ENCODE peak calls at places on chromosomes 7 and 10, in four cellular contexts. One of them, this sample, is unnamed.

GRCh38 chr7:133053321-133053891 is 28.5 kb downstream of the CHCHD3 start:
- DNase-seq in PC-9: no peak
- DNase-seq in HCT116: no peak
- DNase-seq in GM23338: no peak
- DNase-seq in this sample: no peak

GRCh38 chr7:28301148-28301641 is 111.1 kb upstream of the CREB5 start:
- DNase-seq in PC-9: no peak
- DNase-seq in HCT116: no peak
- DNase-seq in GM23338: no peak
- DNase-seq in this sample: no peak

GRCh38 chr10:102229810-102230263 is 3.7 kb downstream of the ELOVL3 start:
- DNase-seq in HCT116: peak
- DNase-seq in GM23338: peak
- DNase-seq in PC-9: peak
- DNase-seq in this sample: peak

GRCh38 chr10:110822708-110823291 is 48.9 kb upstream of the PDCD4 start:
- DNase-seq in PC-9: no peak
- DNase-seq in GM23338: peak
- DNase-seq in HCT116: no peak
- DNase-seq in this sample: no peak

GRCh38 chr7:134546903-134547737 is 1.8 kb upstream of the AKR1B15 start:
- DNase-seq in GM23338: peak
- DNase-seq in PC-9: no peak
- DNase-seq in HCT116: peak
- DNase-seq in this sample: peak

GRCh38 chr7:103446046-103446520 is at the start of gene SLC26A5:
- DNase-seq in PC-9: no peak
- DNase-seq in HCT116: no peak
- DNase-seq in GM23338: peak
- DNase-seq in this sample: no peak

GRCh38 chr10:129513312-129513711 is 46.3 kb downstream of the MGMT start:
- DNase-seq in HCT116: no peak
- DNase-seq in PC-9: no peak
- DNase-seq in GM23338: peak
- DNase-seq in this sample: no peak

GRCh38 chr10:58588673-58589265 is 76.1 kb downstream of the BICC1 start:
- DNase-seq in PC-9: no peak
- DNase-seq in GM23338: peak
- DNase-seq in HCT116: no peak
- DNase-seq in this sample: no peak

GRCh38 chr7:111132833-111133232 is 41.9 kb downstream of the LRRN3 start:
- DNase-seq in PC-9: no peak
- DNase-seq in HCT116: peak
- DNase-seq in GM23338: no peak
- DNase-seq in this sample: no peak

GRCh38 chr7:140212100-140212881 is 35.5 kb upstream of the KDM7A start:
- DNase-seq in PC-9: no peak
- DNase-seq in GM23338: no peak
- DNase-seq in HCT116: no peak
- DNase-seq in this sample: no peak

GRCh38 chr7:156984209-156984891 is 26.1 kb downstream of the MNX1 start:
- DNase-seq in PC-9: no peak
- DNase-seq in GM23338: no peak
- DNase-seq in HCT116: no peak
- DNase-seq in this sample: no peak

GRCh38 chr7:100902638-100903037 is 7.0 kb upstream of the ACHE start:
- DNase-seq in PC-9: no peak
- DNase-seq in HCT116: no peak
- DNase-seq in GM23338: no peak
- DNase-seq in this sample: no peak

GRCh38 chr10:6083523-6084475 is 5.0 kb upstream of the RBM17 start:
- DNase-seq in HCT116: no peak
- DNase-seq in PC-9: no peak
- DNase-seq in GM23338: no peak
- DNase-seq in this sample: no peak

GRCh38 chr7:50068026-50068425 is 25.0 kb downstream of the ZPBP start:
- DNase-seq in PC-9: no peak
- DNase-seq in HCT116: peak
- DNase-seq in GM23338: peak
- DNase-seq in this sample: peak
- H3K4me2 ChIP-seq in PC-9: peak
- H3K4me2 ChIP-seq in HCT116: peak
- H3K4me2 ChIP-seq in GM23338: peak
- H3K4me2 ChIP-seq in this sample: peak

GRCh38 chr10:93438796-93439253 is 43.3 kb downstream of the MYOF start:
- DNase-seq in PC-9: peak
- DNase-seq in HCT116: peak
- DNase-seq in GM23338: peak
- DNase-seq in this sample: no peak

GRCh38 chr10:93437000-93437945 is 44.9 kb downstream of the MYOF start:
- DNase-seq in HCT116: peak
- DNase-seq in PC-9: peak
- DNase-seq in GM23338: peak
- DNase-seq in this sample: no peak

GRCh38 chr10:93436577-93436976 is 45.6 kb downstream of the MYOF start:
- DNase-seq in PC-9: peak
- DNase-seq in GM23338: peak
- DNase-seq in HCT116: no peak
- DNase-seq in this sample: no peak

GRCh38 chr10:93435621-93436385 is 46.3 kb downstream of the MYOF start:
- DNase-seq in GM23338: peak
- DNase-seq in PC-9: peak
- DNase-seq in HCT116: no peak
- DNase-seq in this sample: no peak

DNA sequence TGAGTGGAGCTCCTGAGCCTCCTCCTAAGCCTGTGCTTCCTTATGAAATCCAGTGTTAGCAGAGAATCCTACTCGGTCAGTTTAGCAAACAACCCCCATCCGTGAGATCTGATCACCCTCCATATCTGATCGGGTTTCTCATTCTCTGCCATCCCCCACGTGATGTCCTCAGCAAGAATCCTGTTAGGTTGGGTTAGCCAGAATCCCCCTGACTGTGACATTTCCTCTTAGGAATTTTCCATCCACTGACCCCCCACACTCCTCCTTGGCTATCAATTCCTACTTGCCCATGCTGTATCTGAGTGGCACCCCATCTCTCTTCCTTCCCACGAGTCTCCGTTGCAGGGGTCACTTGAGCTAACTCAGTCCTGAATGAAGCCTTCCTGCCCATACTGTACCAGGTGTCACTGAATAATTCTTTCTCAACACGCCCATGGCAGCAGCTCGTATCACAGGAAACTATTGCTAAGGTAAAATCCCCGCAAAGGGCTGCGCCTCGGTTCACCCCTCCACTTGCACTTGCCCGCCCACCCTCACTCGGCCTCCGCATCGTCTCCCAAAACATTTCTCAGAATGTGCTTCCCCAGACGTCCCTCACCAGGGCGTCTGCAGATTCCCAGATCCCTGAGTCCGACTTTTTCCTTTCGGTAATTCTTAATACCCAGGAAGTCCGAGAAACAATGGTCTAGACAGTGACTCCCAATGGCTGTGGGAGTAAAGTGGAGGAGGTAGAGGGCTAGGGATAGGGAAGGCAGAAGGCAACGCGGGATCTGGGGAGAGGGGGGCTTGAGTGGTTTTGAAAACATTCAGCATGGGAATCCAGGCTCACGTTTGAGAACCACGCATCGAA is 44.0 kb downstream of the MYOF start:
- DNase-seq in PC-9: peak
- DNase-seq in GM23338: peak
- DNase-seq in HCT116: no peak
- DNase-seq in this sample: no peak
- H3K27ac ChIP-seq in PC-9: peak
- H3K27ac ChIP-seq in GM23338: peak
- H3K27ac ChIP-seq in HCT116: peak
- H3K27ac ChIP-seq in this sample: no peak

GRCh38 chr7:117780832-117781231 is 92.4 kb downstream of the CTTNBP2 start:
- DNase-seq in PC-9: no peak
- DNase-seq in GM23338: no peak
- DNase-seq in HCT116: no peak
- DNase-seq in this sample: no peak
- H2AFZ ChIP-seq in PC-9: no peak
- H2AFZ ChIP-seq in GM23338: no peak
- H2AFZ ChIP-seq in HCT116: no peak
- H2AFZ ChIP-seq in this sample: no peak

GRCh38 chr7:121384159-121384745 is 11.9 kb downstream of the FAM3C start:
- DNase-seq in HCT116: no peak
- DNase-seq in PC-9: no peak
- DNase-seq in GM23338: no peak
- DNase-seq in this sample: no peak

GRCh38 chr7:121385056-121385799 is 10.9 kb downstream of the FAM3C start:
- DNase-seq in PC-9: no peak
- DNase-seq in HCT116: no peak
- DNase-seq in GM23338: no peak
- DNase-seq in this sample: no peak

GRCh38 chr7:121388950-121389349 is 7.2 kb downstream of the FAM3C start:
- DNase-seq in HCT116: no peak
- DNase-seq in GM23338: no peak
- DNase-seq in PC-9: no peak
- DNase-seq in this sample: no peak

GRCh38 chr7:121383235-121383634 is 12.9 kb downstream of the FAM3C start:
- DNase-seq in HCT116: no peak
- DNase-seq in GM23338: no peak
- DNase-seq in PC-9: no peak
- DNase-seq in this sample: no peak

GRCh38 chr7:121385800-121386179 is 10.3 kb downstream of the FAM3C start:
- DNase-seq in HCT116: no peak
- DNase-seq in GM23338: no peak
- DNase-seq in PC-9: no peak
- DNase-seq in this sample: peak
- H3K4me2 ChIP-seq in HCT116: peak
- H3K4me2 ChIP-seq in GM23338: no peak
- H3K4me2 ChIP-seq in PC-9: no peak
- H3K4me2 ChIP-seq in this sample: peak

This sample was measured in Karpas-422.